ENCODE peak calls at places on chromosomes 11 and 22, in nine cellular contexts. X is colonic mucosa; V is iPS DF 6.9; G is body of pancreas; Y is CD4-positive, CD25-positive, alpha-beta regulatory T cell; O is right lobe of liver; A is sigmoid colon; Q is mesendoderm; W is fibroblast of lung. E is an unnamed sample. For H3K4me1, the result is how much of the 10 kb centered on the place peaks cover.

GRCh38 chr11:128615076-128615475 is 27.7 kb upstream of the ETS1 start:
- DNase-seq in X (no peak), V (no peak), G (no peak), Y (no peak), O (no peak), A (no peak), Q (no peak), W (no peak), E (no peak)

GRCh38 chr11:17277024-17277584 is 565 bp downstream of the NUCB2 start:
- DNase-seq in X (no peak), V (no peak), G (no peak), Y (peak), O (no peak), A (peak), Q (peak), W (peak), E (peak)

GRCh38 chr22:24473278-24473677 is 21.9 kb upstream of the UPB1 start:
- DNase-seq in X (no peak), V (no peak), G (no peak), Y (no peak), O (no peak), A (no peak), Q (no peak), W (no peak), E (no peak)

GRCh38 chr11:74397531-74398243 is 546 bp downstream of the PGM2L1 start:
- DNase-seq in X (peak), V (peak), G (peak), Y (peak), O (peak), A (no peak), Q (peak), W (no peak), E (peak)

GRCh38 chr11:75478690-75479597 is 45.9 kb upstream of the KLHL35 start:
- DNase-seq in X (no peak), V (no peak), G (no peak), Y (no peak), O (no peak), A (no peak), Q (no peak), W (no peak), E (no peak)

GRCh38 chr11:34344410-34345011 is 13.3 kb downstream of the ABTB2 start:
- DNase-seq in X (no peak), V (no peak), G (no peak), Y (no peak), O (no peak), A (no peak), Q (no peak), W (no peak), E (no peak)

GRCh38 chr11:109612481-109612880 is 190.5 kb downstream of the C11orf87 start:
- DNase-seq in X (no peak), V (no peak), G (no peak), Y (no peak), O (no peak), A (no peak), Q (no peak), W (no peak), E (no peak)

GRCh38 chr11:64660706-64661105 is 62.3 kb downstream of the NRXN2 start:
- DNase-seq in X (no peak), V (no peak), G (no peak), Y (no peak), O (no peak), A (no peak), Q (no peak), W (no peak), E (no peak)

GRCh38 chr11:31764766-31765165 is 46.4 kb downstream of the PAX6 start:
- DNase-seq in X (no peak), V (no peak), G (no peak), Y (no peak), O (no peak), A (no peak), Q (no peak), W (no peak), E (no peak)

GRCh38 chr11:78314753-78315152 is 102.9 kb downstream of the GAB2 start:
- DNase-seq in X (no peak), V (no peak), G (no peak), Y (no peak), O (no peak), A (no peak), Q (no peak), W (no peak), E (no peak)

GRCh38 chr11:61198391-61198790 is 4.9 kb upstream of the PGA3 start:
- DNase-seq in X (no peak), V (no peak), G (no peak), Y (no peak), O (no peak), A (no peak), Q (no peak), W (no peak), E (no peak)

GRCh38 chr11:15038963-15039362 is 34.4 kb upstream of the CALCB start:
- DNase-seq in X (no peak), V (no peak), G (no peak), Y (peak), O (no peak), A (no peak), Q (peak), W (peak), E (no peak)

GRCh38 chr11:75480890-75481190 is 44.9 kb downstream of the GDPD5 start:
- DNase-seq in X (no peak), V (no peak), G (no peak), Y (no peak), O (no peak), A (no peak), Q (no peak), W (no peak), E (no peak)

GRCh38 chr11:72719551-72719950 is 32.7 kb downstream of the ARAP1 start:
- DNase-seq in X (no peak), V (no peak), G (no peak), Y (no peak), O (no peak), A (no peak), Q (no peak), W (no peak), E (no peak)

GRCh38 chr11:74641289-74641688 is 48.9 kb downstream of the POLD3 start:
- DNase-seq in X (no peak), V (no peak), G (peak), Y (no peak), O (no peak), A (no peak), Q (no peak), W (no peak), E (no peak)

GRCh38 chr11:110479445-110480101 is 49.8 kb downstream of the FDX1 start:
- DNase-seq in X (no peak), V (no peak), G (no peak), Y (no peak), O (no peak), A (no peak), Q (no peak), W (peak), E (no peak)

GRCh38 chr22:44733426-44734106 is 18.8 kb upstream of the ARHGAP8 start:
- DNase-seq in X (no peak), V (no peak), G (no peak), Y (no peak), O (peak), A (no peak), Q (no peak), W (no peak), E (no peak)

GRCh38 chr11:66683877-66684276 is 6.2 kb upstream of the RBM4B start:
- DNase-seq in X (no peak), V (no peak), G (no peak), Y (no peak), O (no peak), A (no peak), Q (no peak), W (no peak), E (no peak)

GRCh38 chr11:6303657-6304056 is 16.6 kb downstream of the CAVIN3 start:
- DNase-seq in X (no peak), V (no peak), G (no peak), Y (no peak), O (no peak), A (no peak), Q (no peak), W (no peak), E (no peak)

GRCh38 chr22:31378123-31378522 is 21.3 kb upstream of the DRG1 start:
- DNase-seq in X (no peak), V (no peak), G (no peak), Y (no peak), O (no peak), A (no peak), Q (no peak), W (peak), E (no peak)

GRCh38 chr11:128726464-128727139 is 32.7 kb downstream of the FLI1 start:
- DNase-seq in X (no peak), V (no peak), G (peak), Y (peak), O (peak), A (no peak), Q (no peak), W (no peak), E (no peak)

GRCh38 chr11:29300441-29300840 is 716.4 kb downstream of the KCNA4 start:
- DNase-seq in X (no peak), V (no peak), G (no peak), Y (no peak), O (no peak), A (no peak), Q (peak), W (peak), E (no peak)

GRCh38 chr11:44208976-44209603 is 100.8 kb downstream of the ALX4 start:
- DNase-seq in X (no peak), V (no peak), G (no peak), Y (no peak), O (no peak), A (no peak), Q (no peak), W (no peak), E (no peak)

GRCh38 chr11:61477734-61478148 is 30.8 kb upstream of the LRRC10B start:
- DNase-seq in X (peak), V (no peak), G (peak), Y (peak), O (no peak), A (peak), Q (peak), W (peak), E (peak)

GRCh38 chr22:49569286-49570031 is 258.2 kb downstream of the BRD1 start:
- DNase-seq in X (no peak), V (no peak), G (no peak), Y (no peak), O (peak), A (peak), Q (no peak), W (no peak), E (no peak)

GRCh38 chr22:42272431-42273004 is 2.1 kb upstream of the TCF20 start:
- DNase-seq in X (no peak), V (no peak), G (no peak), Y (no peak), O (no peak), A (peak), Q (no peak), W (no peak), E (no peak)

GRCh38 chr11:128890543-128891409 is at the start of gene KCNJ5:
- DNase-seq in X (peak), V (no peak), G (peak), Y (no peak), O (no peak), A (no peak), Q (no peak), W (no peak), E (peak)

GRCh38 chr22:20244744-20245576 is 23.2 kb downstream of the RTN4R start:
- DNase-seq in X (no peak), V (no peak), G (no peak), Y (peak), O (no peak), A (no peak), Q (no peak), W (no peak), E (no peak)

GRCh38 chr22:33126881-33127280 is 68.7 kb upstream of the SYN3 start:
- DNase-seq in X (no peak), V (peak), G (no peak), Y (no peak), O (no peak), A (no peak), Q (peak), W (no peak), E (no peak)

GRCh38 chr11:122796128-122796717 is 42.1 kb upstream of the CRTAM start:
- DNase-seq in X (peak), V (peak), G (peak), Y (peak), O (no peak), A (no peak), Q (peak), W (peak), E (peak)

GRCh38 chr11:74288911-74289310 is 22.5 kb downstream of the P4HA3 start:
- DNase-seq in X (no peak), V (no peak), G (no peak), Y (no peak), O (no peak), A (no peak), Q (no peak), W (no peak), E (no peak)

GRCh38 chr11:9771126-9771624 is 107.3 kb downstream of the SWAP70 start:
- DNase-seq in X (no peak), V (no peak), G (no peak), Y (no peak), O (no peak), A (no peak), Q (no peak), W (no peak), E (no peak)

GRCh38 chr11:12675951-12676711 is 1.9 kb downstream of the TEAD1 start:
- DNase-seq in X (peak), V (no peak), G (no peak), Y (peak), O (no peak), A (peak), Q (peak), W (peak), E (no peak)

GRCh38 chr22:41857160-41857859 is 24.4 kb downstream of the SREBF2 start:
- DNase-seq in X (peak), V (peak), G (peak), Y (peak), O (no peak), A (no peak), Q (peak), W (peak), E (peak)

GRCh38 chr11:69981119-69981770 is 96.9 kb upstream of the ANO1 start:
- DNase-seq in X (no peak), V (no peak), G (no peak), Y (no peak), O (no peak), A (no peak), Q (no peak), W (no peak), E (no peak)

GRCh38 chr22:44068422-44069191 is 44.5 kb downstream of the PARVB start:
- DNase-seq in X (no peak), V (no peak), G (peak), Y (peak), O (no peak), A (no peak), Q (no peak), W (no peak), E (no peak)

GRCh38 chr11:8059030-8059429 is 22.0 kb upstream of the TUB start:
- DNase-seq in X (no peak), V (no peak), G (no peak), Y (no peak), O (no peak), A (peak), Q (no peak), W (no peak), E (no peak)

GRCh38 chr22:18057568-18058209 is 20.1 kb upstream of the PEX26 start:
- DNase-seq in X (peak), V (no peak), G (peak), Y (no peak), O (peak), A (peak), Q (no peak), W (peak), E (peak)

GRCh38 chr11:68009391-68010000 is 631 bp upstream of the ALDH3B1 start:
- DNase-seq in X (no peak), V (no peak), G (peak), Y (peak), O (no peak), A (no peak), Q (no peak), W (peak), E (no peak)
- H3K4me1 ChIP-seq in X (under half), V (under half), G (half or more), Y (under half), O (under half), A (half or more), Q (under half), W (under half), E (under half)

DNA sequence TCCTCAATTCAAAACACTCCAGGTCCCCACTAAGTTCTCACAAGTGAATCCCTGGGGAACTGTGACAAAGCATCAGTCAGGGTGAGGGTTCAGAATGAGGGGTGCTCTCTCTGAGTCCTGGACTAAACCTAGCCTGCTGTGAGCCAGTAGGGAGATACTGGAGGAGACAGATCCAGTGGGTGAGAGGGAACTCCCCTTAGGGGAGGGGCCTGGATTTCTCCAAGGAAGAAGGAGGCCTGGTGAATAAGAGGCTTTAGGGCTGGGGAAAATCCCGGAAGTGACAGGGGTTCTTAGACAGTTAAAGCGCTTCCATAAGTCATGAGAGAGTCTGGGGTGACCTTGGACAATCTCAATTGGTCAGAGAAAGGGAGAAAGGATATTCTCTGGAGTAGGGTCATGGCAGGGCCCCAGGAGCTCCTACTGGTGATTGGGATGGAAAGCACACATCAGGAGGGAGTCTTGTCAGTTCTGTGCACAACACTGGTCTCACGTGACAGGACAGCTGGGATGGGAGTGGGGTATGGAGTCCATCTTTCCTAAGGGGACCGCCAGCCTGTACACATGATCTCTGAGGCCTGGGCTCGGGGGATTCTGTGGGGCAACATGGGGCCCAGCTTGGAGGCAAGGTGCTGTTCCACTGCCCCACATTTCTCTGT is 1.5 kb downstream of the TBC1D10A start:
- DNase-seq in X (peak), V (no peak), G (peak), Y (no peak), O (peak), A (peak), Q (peak), W (peak), E (peak)
- H3K4me3 ChIP-seq in X (peak), V (no peak), G (no peak), Y (peak), O (peak), A (peak), Q (no peak), W (peak), E (peak)

DNA sequence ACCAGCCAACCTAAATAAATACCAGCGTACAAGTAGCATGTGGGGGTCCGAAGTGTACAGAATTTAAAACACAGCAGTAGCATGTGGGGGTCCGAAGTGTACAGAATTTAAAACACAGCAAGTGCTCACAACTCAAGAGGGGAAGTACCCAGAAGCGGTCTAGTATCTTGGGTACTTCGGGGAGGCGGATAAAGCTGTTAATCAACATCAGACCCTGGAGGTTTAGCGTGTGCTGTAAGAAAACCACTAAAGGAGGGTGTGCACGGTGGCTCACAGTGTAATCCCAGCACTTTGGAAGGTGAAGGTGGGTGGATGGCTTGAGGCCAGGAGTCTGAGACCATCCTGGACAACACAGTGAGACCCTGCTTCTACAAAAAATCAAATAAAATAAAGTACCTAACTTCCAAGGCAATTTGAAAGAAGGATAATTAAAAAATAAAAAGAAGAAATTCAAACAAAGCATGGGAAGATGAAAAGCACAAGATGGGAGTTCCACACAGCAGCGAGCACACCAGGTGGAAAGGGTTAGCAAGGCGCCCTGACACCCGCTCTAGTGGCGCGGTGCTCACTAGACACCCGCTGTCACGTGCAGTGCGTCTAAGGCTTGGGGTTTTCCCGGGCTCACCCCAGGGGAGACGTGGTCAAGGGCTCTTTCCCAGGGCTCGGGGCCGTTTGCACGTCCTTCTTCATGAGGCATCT is 35.0 kb upstream of the MOB2 start:
- DNase-seq in X (no peak), V (no peak), G (no peak), Y (no peak), O (no peak), A (no peak), Q (no peak), W (no peak), E (no peak)
- H3K4me1 ChIP-seq in X (under half), V (under half), G (under half), Y (under half), O (under half), A (under half), Q (under half), W (under half), E (under half)

GRCh38 chr22:46770726-46771125 is 8.3 kb downstream of the TBC1D22A start:
- DNase-seq in X (no peak), V (no peak), G (peak), Y (peak), O (no peak), A (no peak), Q (no peak), W (no peak), E (no peak)
- H3K4me3 ChIP-seq in X (no peak), V (no peak), G (no peak), Y (no peak), O (no peak), A (no peak), Q (no peak), W (no peak), E (no peak)

DNA sequence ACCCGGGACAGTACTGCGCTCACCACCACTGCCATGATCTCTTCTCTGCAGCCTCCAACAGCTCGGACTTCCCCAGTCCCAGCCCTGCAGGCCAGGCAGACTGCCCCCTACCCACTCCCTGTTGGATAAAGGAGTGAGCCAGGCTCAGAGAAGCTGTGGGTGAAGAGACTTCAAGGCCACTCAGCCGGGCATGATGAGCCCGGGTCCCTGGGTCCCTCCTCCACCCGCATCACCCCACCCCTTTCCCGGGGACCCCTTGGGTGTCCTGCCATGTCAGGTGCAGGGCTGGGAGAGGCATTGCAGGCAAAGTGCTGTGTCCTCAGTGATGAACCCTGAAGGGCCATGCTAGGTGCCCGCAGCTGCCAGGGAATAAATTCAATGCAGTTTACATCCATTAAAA is 14.5 kb downstream of the LSP1 start:
- DNase-seq in X (no peak), V (no peak), G (no peak), Y (no peak), O (peak), A (no peak), Q (no peak), W (no peak), E (no peak)
- H3K4me1 ChIP-seq in X (under half), V (under half), G (under half), Y (half or more), O (under half), A (under half), Q (under half), W (under half), E (under half)

GRCh38 chr22:28899199-28899853 is 16.0 kb downstream of the ZNRF3 start:
- DNase-seq in X (no peak), V (no peak), G (no peak), Y (peak), O (no peak), A (peak), Q (no peak), W (peak), E (no peak)
- H3K4me3 ChIP-seq in X (no peak), V (no peak), G (no peak), Y (no peak), O (no peak), A (no peak), Q (no peak), W (no peak), E (no peak)

E was measured in prostate gland.